ENCODE peak calls at places on chromosomes 13 and 19, in nine cellular contexts. A is ecto neural progenitor cell; S is iris pigment epithelial cell; B is T-helper 1 cell; D is germinal center; F is fibroblast of pulmonary artery; N is activated effector memory CD4-positive, alpha-beta T cell treated with Interleukin-2 at 50 U/mL for 16 hours; R is CD8-positive, alpha-beta T cell; W is aorta. U is an unnamed sample.

GRCh38 chr13:75050419-75051066 is 431.4 kb downstream of the TBC1D4 start:
- DNase-seq in A (no peak), S (peak; percentile 38), B (no peak), D (no peak), F (peak; percentile 13), N (no peak), R (no peak), W (no peak), U (no peak)

GRCh38 chr13:113178070-113178895 is 19.8 kb downstream of the PROZ start:
- DNase-seq in A (no peak), S (peak; percentile 99), B (no peak), D (no peak), F (peak; percentile 89), N (no peak), R (no peak), W (no peak), U (no peak)

GRCh38 chr19:13101590-13102415 is 855 bp downstream of the LYL1 start:
- DNase-seq in A (no peak), S (no peak), B (no peak), D (no peak), F (no peak), N (no peak), R (no peak), W (no peak), U (no peak)

GRCh38 chr19:45768644-45769053 is 403 bp downstream of the SIX5 start:
- DNase-seq in A (peak; percentile 77), S (peak; percentile 63), B (no peak), D (peak; percentile 57), F (peak; percentile 50), N (no peak), R (peak; percentile 40), W (peak; percentile 68), U (no peak)

GRCh38 chr13:33032037-33032625 is 15.9 kb downstream of the KL start:
- DNase-seq in A (no peak), S (no peak), B (no peak), D (no peak), F (no peak), N (no peak), R (no peak), W (no peak), U (no peak)

GRCh38 chr13:77737583-77738200 is 40.2 kb downstream of the SLAIN1 start:
- DNase-seq in A (no peak), S (no peak), B (no peak), D (no peak), F (no peak), N (no peak), R (no peak), W (no peak), U (no peak)

GRCh38 chr13:58239774-58240268 is 608.3 kb downstream of the PCDH17 start:
- DNase-seq in A (no peak), S (no peak), B (no peak), D (no peak), F (no peak), N (no peak), R (no peak), W (no peak), U (no peak)

GRCh38 chr13:110916671-110917142 is 1.8 kb upstream of the ANKRD10 start:
- DNase-seq in A (no peak), S (peak; percentile 92), B (no peak), D (no peak), F (peak; percentile 55), N (no peak), R (no peak), W (no peak), U (no peak)

GRCh38 chr19:778910-779653 is 18.2 kb upstream of the PTBP1 start:
- DNase-seq in A (no peak), S (peak; percentile 96), B (no peak), D (no peak), F (peak; percentile 95), N (no peak), R (no peak), W (peak; percentile 69), U (no peak)

GRCh38 chr19:45499196-45500180 is 1.2 kb downstream of the PPM1N start:
- DNase-seq in A (peak; percentile 83), S (peak; percentile 42), B (peak; percentile 50), D (peak; percentile 83), F (no peak), N (peak; percentile 44), R (peak; percentile 59), W (peak; percentile 71), U (no peak)

GRCh38 chr13:104584481-104584880 is 1518.3 kb upstream of the SLC10A2 start:
- DNase-seq in A (no peak), S (peak; percentile 47), B (no peak), D (no peak), F (peak; percentile 51), N (no peak), R (no peak), W (no peak), U (no peak)

GRCh38 chr19:33240181-33240771 is 14.6 kb upstream of the SLC7A10 start:
- DNase-seq in A (no peak), S (no peak), B (no peak), D (no peak), F (no peak), N (no peak), R (no peak), W (peak; percentile 42), U (no peak)

GRCh38 chr19:3024870-3025515 is 4.1 kb downstream of the TLE2 start:
- DNase-seq in A (no peak), S (no peak), B (no peak), D (no peak), F (no peak), N (no peak), R (no peak), W (no peak), U (no peak)

GRCh38 chr13:42379241-42379640 is 107.3 kb downstream of the AKAP11 start:
- DNase-seq in A (no peak), S (no peak), B (no peak), D (no peak), F (no peak), N (no peak), R (no peak), W (no peak), U (no peak)

GRCh38 chr19:11481777-11482383 is 1.0 kb upstream of the ELAVL3 start:
- DNase-seq in A (peak; percentile 89), S (peak; percentile 93), B (peak; percentile 40), D (peak; percentile 90), F (peak; percentile 91), N (peak; percentile 25), R (peak; percentile 43), W (peak; percentile 77), U (no peak)

U was measured in coronary artery.